ENCODE peak calls at places on chromosomes 3 and 15, in nine cellular contexts. M is neural progenitor cell; Q is adrenal gland; F is fibroblast of lung; S is BJ; V is kidney epithelial cell; Z is GM23338; T is fibroblast of pulmonary artery; P is CD8-positive, alpha-beta memory T cell. C is an unnamed sample.

GRCh38 chr3:100928638-100929428 is 64.4 kb downstream of the ABI3BP start:
- DNase-seq in F (peak), V (no peak), T (peak), Q (no peak), Z (no peak), P (no peak), S (no peak), M (no peak), C (no peak)

GRCh38 chr3:134251731-134252391 is 1.2 kb upstream of the RYK start:
- DNase-seq in V (no peak), P (no peak), Q (peak), M (peak), S (no peak), T (no peak), F (no peak), Z (peak), C (no peak)

GRCh38 chr15:97654677-97655076 is 305.8 kb upstream of the ARRDC4 start:
- DNase-seq in S (no peak), M (no peak), Z (peak), V (no peak), P (no peak), F (no peak), T (no peak), Q (no peak), C (no peak)

GRCh38 chr3:11074441-11074840 is 79.9 kb upstream of the HRH1 start:
- DNase-seq in Z (no peak), P (no peak), Q (no peak), F (peak), V (no peak), M (no peak), T (no peak), S (no peak), C (no peak)

GRCh38 chr15:86526938-86527735 is 447.5 kb downstream of the AGBL1 start:
- DNase-seq in Q (no peak), M (no peak), V (no peak), Z (no peak), S (no peak), T (no peak), F (no peak), P (no peak), C (no peak)

GRCh38 chr3:197001972-197002700 is 27.5 kb downstream of the MELTF start:
- DNase-seq in Z (peak), S (no peak), V (no peak), P (no peak), F (peak), T (peak), Q (no peak), M (peak), C (no peak)

GRCh38 chr3:188091746-188092145 is 62.2 kb upstream of the LPP start:
- DNase-seq in F (no peak), T (no peak), Q (no peak), M (no peak), S (no peak), Z (no peak), V (no peak), P (no peak), C (no peak)

GRCh38 chr3:173893066-173893465 is 495.5 kb downstream of the NLGN1 start:
- DNase-seq in V (peak), Z (no peak), M (no peak), F (peak), Q (no peak), S (peak), T (no peak), P (no peak), C (no peak)

GRCh38 chr15:55420171-55420871 is 12.0 kb downstream of the PIERCE2 start:
- DNase-seq in Q (no peak), M (no peak), Z (no peak), S (no peak), P (no peak), V (no peak), T (no peak), F (no peak), C (no peak)

GRCh38 chr15:96207377-96208006 is 123.0 kb upstream of the NR2F2 start:
- DNase-seq in T (no peak), Q (peak), F (no peak), M (no peak), P (no peak), S (no peak), V (no peak), Z (no peak), C (no peak)

GRCh38 chr15:72474466-72474911 is 359 bp downstream of the ARIH1 start:
- DNase-seq in S (no peak), F (no peak), Q (no peak), P (no peak), M (no peak), T (no peak), Z (no peak), V (no peak), C (no peak)

GRCh38 chr15:72229076-72229946 is 1.7 kb downstream of the PKM start:
- DNase-seq in S (no peak), V (no peak), Q (no peak), Z (peak), M (no peak), F (peak), T (peak), P (peak), C (peak)

GRCh38 chr3:4350789-4351163 is 47.6 kb downstream of the SETMAR start:
- DNase-seq in T (peak), V (peak), Q (peak), P (peak), F (peak), S (no peak), M (peak), Z (peak), C (peak)

GRCh38 chr15:42184313-42184712 is 23.8 kb downstream of the VPS39 start:
- DNase-seq in F (no peak), T (no peak), Q (no peak), V (no peak), Z (no peak), M (no peak), S (no peak), P (no peak), C (no peak)

GRCh38 chr15:89177633-89178306 is 43.6 kb downstream of the RLBP1 start:
- DNase-seq in V (peak), Z (peak), Q (peak), S (peak), P (peak), M (peak), T (peak), F (peak), C (no peak)

GRCh38 chr15:95422255-95422654 is 908.2 kb upstream of the NR2F2 start:
- DNase-seq in V (no peak), T (no peak), Q (no peak), F (no peak), Z (no peak), P (no peak), M (no peak), S (no peak), C (no peak)

GRCh38 chr3:69761896-69762789 is 22.9 kb downstream of the MITF start:
- DNase-seq in Z (no peak), P (no peak), M (no peak), T (peak), F (peak), V (no peak), S (peak), Q (no peak), C (no peak)

GRCh38 chr15:89500397-89501270 is 4.3 kb upstream of the RHCG start:
- DNase-seq in F (no peak), Q (no peak), S (no peak), M (no peak), V (no peak), T (no peak), P (no peak), Z (peak), C (no peak)

GRCh38 chr15:87917480-87917879 is 339.1 kb downstream of the NTRK3 start:
- DNase-seq in Z (no peak), Q (no peak), S (no peak), P (no peak), T (no peak), V (no peak), F (no peak), M (no peak), C (no peak)

GRCh38 chr15:62647195-62647865 is 395.2 kb upstream of the TPM1 start:
- DNase-seq in P (no peak), S (peak), Q (peak), Z (no peak), V (peak), F (peak), T (peak), M (no peak), C (peak)

GRCh38 chr3:186909078-186909853 is 21.1 kb upstream of the ST6GAL1 start:
- DNase-seq in F (no peak), V (no peak), S (no peak), Z (peak), M (no peak), T (no peak), Q (no peak), P (peak), C (peak)

GRCh38 chr3:13574083-13574797 is 25.3 kb downstream of the FBLN2 start:
- DNase-seq in M (no peak), F (no peak), P (no peak), S (no peak), Q (no peak), T (no peak), Z (no peak), V (no peak), C (no peak)

GRCh38 chr3:105686324-105686897 is 182.4 kb downstream of the CBLB start:
- DNase-seq in Q (no peak), Z (peak), S (no peak), T (peak), V (no peak), F (peak), M (peak), P (peak), C (no peak)

GRCh38 chr3:105366302-105367062 is at the start of gene ALCAM:
- DNase-seq in Z (peak), F (peak), M (peak), Q (peak), P (peak), V (peak), S (peak), T (peak), C (peak)

GRCh38 chr15:31216210-31216911 is 110.3 kb upstream of the KLF13 start:
- DNase-seq in Q (peak), M (peak), S (no peak), T (peak), F (peak), V (no peak), Z (peak), P (no peak), C (peak)

GRCh38 chr3:5051772-5052171 is 70.3 kb upstream of the ARL8B start:
- DNase-seq in T (no peak), F (peak), V (no peak), S (no peak), Z (no peak), P (no peak), M (no peak), Q (peak), C (no peak)

GRCh38 chr3:10912784-10913183 is 79.8 kb upstream of the SLC6A1 start:
- DNase-seq in S (no peak), T (no peak), Z (no peak), V (no peak), F (no peak), M (no peak), P (no peak), Q (no peak), C (no peak)

GRCh38 chr15:60376677-60377095 is 21.1 kb downstream of the ANXA2 start:
- DNase-seq in P (no peak), S (no peak), V (no peak), Z (no peak), T (no peak), F (peak), Q (no peak), M (no peak), C (no peak)

GRCh38 chr3:66479532-66479947 is 21.3 kb downstream of the LRIG1 start:
- DNase-seq in P (no peak), Q (no peak), S (no peak), Z (no peak), T (no peak), F (no peak), M (no peak), V (no peak), C (no peak)
- H3K4me3 ChIP-seq in P (no peak), Q (no peak), S (no peak), Z (peak), T (no peak), F (no peak), M (no peak), V (no peak), C (no peak)

GRCh38 chr3:190319660-190320059 is 2.6 kb downstream of the CLDN1 start:
- DNase-seq in Q (no peak), M (no peak), T (no peak), S (no peak), V (no peak), F (peak), Z (no peak), P (no peak), C (no peak)
- H3K4me3 ChIP-seq in Q (peak), M (no peak), T (no peak), S (no peak), V (peak), F (no peak), Z (no peak), P (no peak), C (no peak)

DNA sequence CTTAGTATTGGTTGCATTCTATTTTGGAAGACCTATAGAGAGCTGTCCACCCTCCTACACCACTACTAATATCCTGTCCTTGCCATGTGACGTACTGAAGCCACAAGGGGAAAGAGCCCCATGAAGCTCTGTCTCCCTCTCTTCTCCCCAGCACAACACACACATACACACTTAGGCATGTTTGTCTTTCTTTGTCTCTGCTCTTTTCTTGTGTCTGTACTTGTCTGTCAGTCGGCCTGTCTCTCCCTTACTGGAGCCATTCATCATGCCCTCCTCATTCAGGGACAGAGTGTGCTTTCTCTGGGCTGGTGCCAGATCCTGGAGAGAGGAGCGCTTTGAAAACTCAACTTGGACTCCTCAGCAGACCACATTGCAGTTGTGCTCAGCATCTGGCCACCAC is 47.6 kb downstream of the PSMD6 start:
- DNase-seq in Z (no peak), M (no peak), Q (peak), S (no peak), T (peak), V (no peak), P (no peak), F (peak), C (no peak)
- H3K4me3 ChIP-seq in Z (no peak), M (no peak), Q (no peak), S (no peak), T (no peak), V (no peak), P (no peak), F (no peak), C (no peak)

DNA sequence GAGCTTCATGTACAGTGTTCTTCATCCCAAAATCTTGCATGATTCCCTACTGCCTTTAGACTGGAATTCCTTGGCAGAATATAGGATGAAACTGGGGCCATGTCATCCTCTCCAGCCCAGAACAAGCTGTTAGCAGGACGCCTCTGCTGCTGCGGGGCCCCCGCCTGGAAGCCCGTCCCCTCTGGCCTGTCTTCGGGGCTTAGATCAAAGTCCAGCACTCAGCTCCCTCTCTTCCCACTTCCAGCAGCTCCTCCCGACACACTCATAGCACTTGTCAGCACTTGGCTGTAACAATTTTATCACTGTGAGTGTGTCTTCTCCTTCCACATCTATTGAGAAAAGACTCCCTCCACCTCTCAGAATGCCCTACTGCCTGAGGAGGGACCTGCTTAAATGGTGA is 111.9 kb upstream of the HACD2 start:
- DNase-seq in S (no peak), P (no peak), Z (no peak), V (no peak), T (no peak), Q (no peak), F (no peak), M (no peak), C (no peak)
- H3K4me3 ChIP-seq in S (no peak), P (no peak), Z (no peak), V (no peak), T (no peak), Q (no peak), F (peak), M (no peak), C (no peak)

DNA sequence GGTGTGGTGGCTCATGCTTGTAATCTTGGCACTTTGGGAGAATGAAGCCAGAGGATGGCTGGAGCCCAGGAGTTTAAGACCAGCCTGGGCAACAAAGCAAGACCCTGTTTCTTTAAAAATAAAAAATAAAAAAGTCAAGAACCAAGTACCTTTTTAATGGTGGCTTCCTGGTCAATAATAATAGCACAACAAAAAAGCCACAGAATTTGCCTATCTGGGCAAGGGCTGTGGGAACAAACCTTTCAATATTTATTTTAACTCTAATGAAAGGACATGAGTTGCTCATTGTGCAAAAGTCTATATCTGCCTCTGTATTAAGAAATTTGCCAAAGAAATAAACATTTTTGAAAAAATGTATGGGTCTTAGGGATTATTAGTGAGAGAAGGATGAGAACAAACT is 2.1 kb downstream of the ZNF609 start:
- DNase-seq in T (no peak), P (no peak), M (no peak), F (no peak), Q (no peak), S (no peak), V (no peak), Z (no peak), C (no peak)
- H3K4me3 ChIP-seq in T (peak), P (peak), M (peak), F (no peak), Q (no peak), S (no peak), V (no peak), Z (peak), C (peak)

DNA sequence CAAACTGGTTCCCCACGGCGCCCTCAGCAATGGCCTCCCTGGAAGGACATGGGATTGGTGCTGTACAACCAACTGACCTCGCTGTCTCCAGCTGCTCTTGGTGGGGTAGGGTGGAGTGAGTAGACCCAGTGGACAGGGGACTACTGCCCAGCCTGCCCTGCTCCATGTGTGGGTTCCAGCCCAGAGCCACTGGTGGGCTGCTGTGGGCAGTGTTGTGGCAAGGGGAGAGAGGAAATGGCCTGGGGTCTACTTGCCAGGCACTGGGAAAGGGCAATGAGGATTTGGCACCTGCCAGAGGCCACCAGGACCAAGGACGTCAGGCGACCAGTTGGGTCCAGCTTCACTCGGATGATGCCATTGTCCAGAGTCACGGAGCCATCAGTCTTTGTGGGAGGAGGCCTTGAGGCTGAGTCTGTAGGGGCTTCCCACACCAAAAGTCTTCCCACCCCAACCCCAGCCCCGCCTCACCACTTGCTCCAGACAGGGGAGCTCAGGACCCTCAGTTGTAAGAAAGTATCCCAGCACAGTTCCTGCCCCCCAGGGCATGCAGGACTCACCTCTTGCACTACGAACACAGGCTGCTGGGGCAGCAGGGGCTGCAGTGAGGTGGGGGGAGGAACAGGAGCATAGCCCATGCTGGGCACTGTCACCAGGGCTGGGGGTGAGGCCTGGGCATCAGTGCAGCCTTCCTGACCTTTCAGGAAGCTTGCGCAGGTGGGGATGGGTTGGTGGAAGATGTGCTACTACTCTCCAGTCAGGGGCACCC is 9.5 kb downstream of the MAN2C1 start:
- DNase-seq in M (no peak), T (no peak), V (no peak), Z (no peak), P (no peak), S (no peak), Q (no peak), F (no peak), C (peak)
- H3K4me3 ChIP-seq in M (no peak), T (no peak), V (no peak), Z (no peak), P (no peak), S (no peak), Q (no peak), F (no peak), C (no peak)

GRCh38 chr15:90882781-90883525 is 1.4 kb upstream of the FES start:
- DNase-seq in S (no peak), P (no peak), T (no peak), V (no peak), Q (no peak), M (no peak), Z (no peak), F (no peak), C (peak)

GRCh38 chr15:90881978-90882721 is 2.2 kb upstream of the FES start:
- DNase-seq in P (no peak), Z (no peak), V (no peak), Q (no peak), F (no peak), S (no peak), M (no peak), T (no peak), C (no peak)

GRCh38 chr15:90883971-90884718 is at the start of gene FES:
- DNase-seq in P (no peak), F (peak), V (no peak), Z (peak), M (peak), Q (peak), T (peak), S (no peak), C (peak)

GRCh38 chr15:90884719-90885431 is 571 bp downstream of the FES start:
- DNase-seq in P (no peak), Z (no peak), V (no peak), Q (no peak), M (no peak), S (no peak), T (no peak), F (no peak), C (no peak)

DNA sequence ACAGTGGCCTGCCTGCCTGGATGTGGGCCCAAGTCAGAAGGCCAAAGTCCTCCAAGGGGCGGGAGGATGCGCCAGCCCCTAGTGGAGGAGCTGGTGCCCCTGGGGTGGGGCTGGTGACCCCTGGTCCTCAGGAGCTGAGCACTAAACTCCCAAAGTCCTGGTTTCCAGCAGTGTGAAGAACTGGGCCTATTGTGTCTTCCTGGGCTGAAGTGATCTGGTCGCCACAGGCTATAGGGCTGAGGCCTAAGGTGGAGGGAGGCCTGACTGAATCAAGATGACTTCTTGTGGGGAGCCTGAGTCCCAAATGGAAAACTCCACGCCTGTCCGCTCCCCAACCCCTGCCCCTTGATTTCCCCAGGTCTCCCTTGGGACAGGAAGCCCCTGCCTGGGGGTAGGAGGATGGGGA is 775 bp upstream of the FES start:
- DNase-seq in F (no peak), Q (no peak), V (no peak), M (no peak), S (no peak), Z (peak), P (no peak), T (peak), C (no peak)
- H3K4me3 ChIP-seq in F (no peak), Q (no peak), V (no peak), M (no peak), S (no peak), Z (peak), P (no peak), T (peak), C (peak)